ENCODE peak calls at places on chromosomes 16 and 17, in ten cellular contexts. R is body of pancreas; Q is CD4-positive, alpha-beta T cell; V is psoas muscle; C is adrenal gland; A is breast epithelium; K is CD4-positive, alpha-beta memory T cell; E is dorsolateral prefrontal cortex; I is thyroid gland; D is IMR-90. J is an unnamed sample.

GRCh38 chr16:48526058-48526957 is 83.7 kb downstream of the N4BP1 start:
- DNase-seq in I (peak; percentile 69), C (no peak), D (no peak), E (no peak), V (no peak), K (no peak), R (peak; percentile 60), A (no peak), Q (no peak), J (peak; percentile 80)

GRCh38 chr17:78394209-78394608 is 15.8 kb downstream of the PGS1 start:
- DNase-seq in I (peak; percentile 79), C (no peak), R (no peak), D (no peak), K (no peak), Q (no peak), E (no peak), A (no peak), V (no peak), J (no peak)

GRCh38 chr16:55408656-55409055 is 70.3 kb upstream of the MMP2 start:
- DNase-seq in K (no peak), D (no peak), R (no peak), I (peak; percentile 20), Q (no peak), V (no peak), C (no peak), E (no peak), A (no peak), J (no peak)

GRCh38 chr17:12328204-12328603 is 307.5 kb downstream of the MAP2K4 start:
- DNase-seq in K (no peak), E (no peak), D (no peak), A (no peak), R (no peak), V (no peak), I (no peak), C (no peak), Q (no peak), J (no peak)

GRCh38 chr17:73635101-73635767 is 9.0 kb downstream of the SDK2 start:
- DNase-seq in V (no peak), A (no peak), I (no peak), R (no peak), C (no peak), Q (no peak), D (no peak), E (no peak), K (no peak), J (no peak)

GRCh38 chr16:85381738-85382592 is 231.2 kb upstream of the GSE1 start:
- DNase-seq in K (no peak), E (peak; percentile 58), V (no peak), D (peak; percentile 53), Q (no peak), A (no peak), R (no peak), C (peak; percentile 47), I (no peak), J (no peak)

GRCh38 chr17:2243953-2244352 is 59.6 kb downstream of the SMG6 start:
- DNase-seq in K (no peak), I (no peak), E (no peak), A (no peak), R (no peak), C (no peak), V (no peak), Q (no peak), D (peak; percentile 51), J (no peak)

GRCh38 chr16:72013389-72013788 is 4.8 kb downstream of the DHODH start:
- DNase-seq in D (peak; percentile 5), K (no peak), A (peak; percentile 82), R (no peak), C (no peak), I (peak; percentile 12), Q (no peak), V (peak; percentile 60), E (no peak), J (no peak)

GRCh38 chr16:65876624-65877023 is 489.9 kb upstream of the CDH5 start:
- DNase-seq in I (no peak), V (no peak), A (no peak), D (peak; percentile 4), C (no peak), E (no peak), R (no peak), Q (no peak), K (no peak), J (no peak)

GRCh38 chr17:51365090-51365489 is 104.7 kb downstream of the UTP18 start:
- DNase-seq in A (no peak), K (no peak), R (no peak), D (no peak), C (no peak), E (no peak), V (no peak), I (no peak), Q (no peak), J (no peak)

GRCh38 chr17:30376621-30377452 is 1.9 kb upstream of the CPD start:
- DNase-seq in D (peak; percentile 87), I (peak; percentile 16), K (no peak), Q (no peak), V (no peak), C (peak; percentile 18), A (no peak), R (peak; percentile 38), E (no peak), J (peak; percentile 34)

GRCh38 chr17:65794572-65794971 is 233.1 kb upstream of the AXIN2 start:
- DNase-seq in A (no peak), K (peak; percentile 18), Q (no peak), V (no peak), C (no peak), R (peak; percentile 11), D (peak; percentile 13), I (peak; percentile 19), E (no peak), J (peak; percentile 39)

GRCh38 chr17:57008958-57009357 is 31.0 kb downstream of the SCPEP1 start:
- DNase-seq in Q (no peak), I (no peak), A (no peak), C (no peak), D (no peak), E (no peak), V (no peak), R (no peak), K (no peak), J (no peak)

GRCh38 chr17:44108440-44109311 is 14.8 kb downstream of the HDAC5 start:
- DNase-seq in D (peak; percentile 98), V (peak; percentile 93), I (peak; percentile 36), K (no peak), C (peak; percentile 99), Q (no peak), E (peak; percentile 48), R (peak; percentile 69), A (peak; percentile 70), J (peak; percentile 64)

GRCh38 chr16:85514601-85515318 is 98.4 kb upstream of the GSE1 start:
- DNase-seq in C (peak; percentile 88), V (peak; percentile 70), A (peak; percentile 65), Q (no peak), K (no peak), I (peak; percentile 78), R (peak; percentile 90), E (peak; percentile 65), D (peak; percentile 92), J (peak; percentile 53)

GRCh38 chr16:66190411-66190810 is 176.1 kb upstream of the CDH5 start:
- DNase-seq in V (no peak), K (no peak), R (no peak), D (no peak), A (no peak), E (no peak), Q (no peak), I (no peak), C (no peak), J (no peak)

GRCh38 chr17:28533091-28533670 is 19.2 kb downstream of the UNC119 start:
- DNase-seq in A (no peak), V (no peak), D (no peak), C (no peak), K (no peak), Q (no peak), I (peak; percentile 43), R (no peak), E (no peak), J (no peak)

GRCh38 chr16:278863-279366 is 1.5 kb upstream of the ARHGDIG start:
- DNase-seq in C (no peak), K (peak; percentile 55), E (peak; percentile 76), V (no peak), Q (no peak), I (peak; percentile 75), D (peak; percentile 17), A (no peak), R (peak; percentile 94), J (no peak)

GRCh38 chr16:21186326-21186691 is 25.1 kb downstream of the ZP2 start:
- DNase-seq in I (no peak), K (no peak), V (no peak), C (no peak), Q (no peak), E (no peak), A (no peak), R (no peak), D (peak; percentile 23), J (no peak)

GRCh38 chr17:48904428-48904827 is 3.8 kb upstream of the UBE2Z start:
- DNase-seq in K (no peak), R (no peak), A (no peak), V (no peak), D (no peak), E (no peak), Q (no peak), I (no peak), C (no peak), J (no peak)

GRCh38 chr17:82287013-82287848 is 13.7 kb upstream of the CSNK1D start:
- DNase-seq in V (no peak), A (no peak), E (no peak), D (no peak), I (no peak), R (no peak), Q (no peak), K (no peak), C (no peak), J (no peak)

GRCh38 chr16:31107465-31107867 is 720 bp upstream of the BCKDK start:
- DNase-seq in D (no peak), A (no peak), V (no peak), R (no peak), C (no peak), Q (no peak), E (no peak), K (no peak), I (no peak), J (no peak)
- H3K27ac ChIP-seq in D (no peak overlapping the region), A (no peak overlapping the region), V (peak overlapping the region; percentile 90), R (no peak overlapping the region), C (no peak overlapping the region), Q (no peak overlapping the region), E (peak overlapping the region; percentile 91), K (no peak overlapping the region), I (no peak overlapping the region), J (no peak overlapping the region)

GRCh38 chr17:3511841-3512511 is 36.2 kb downstream of the ASPA start:
- DNase-seq in K (no peak), C (no peak), R (no peak), V (no peak), I (no peak), Q (no peak), D (no peak), A (no peak), E (no peak), J (no peak)
- H3K27ac ChIP-seq in K (no peak overlapping the region), C (no peak overlapping the region), R (peak overlapping the region; percentile 17), V (peak overlapping the region; percentile 89), I (peak overlapping the region; percentile 70), Q (no peak overlapping the region), D (no peak overlapping the region), A (peak overlapping the region; percentile 73), E (peak overlapping the region; percentile 93), J (no peak overlapping the region)

GRCh38 chr16:18804540-18804939 is 3.2 kb upstream of the ARL6IP1 start:
- DNase-seq in I (no peak), V (no peak), K (no peak), A (no peak), D (no peak), C (no peak), E (no peak), R (no peak), Q (no peak), J (no peak)
- H3K27ac ChIP-seq in I (peak overlapping the region; percentile 68), V (peak overlapping the region; percentile 82), K (no peak overlapping the region), A (no peak overlapping the region), D (peak overlapping the region; percentile 25), C (no peak overlapping the region), E (peak overlapping the region; percentile 47), R (no peak overlapping the region), Q (no peak overlapping the region), J (no peak overlapping the region)

GRCh38 chr17:6075050-6075449 is 4.9 kb downstream of the WSCD1 start:
- DNase-seq in C (no peak), D (no peak), R (no peak), A (no peak), I (no peak), K (no peak), V (no peak), E (no peak), Q (no peak), J (no peak)
- H3K27ac ChIP-seq in C (no peak overlapping the region), D (no peak overlapping the region), R (no peak overlapping the region), A (no peak overlapping the region), I (no peak overlapping the region), K (no peak overlapping the region), V (peak overlapping the region; percentile 68), E (no peak overlapping the region), Q (no peak overlapping the region), J (no peak overlapping the region)

J was measured in colonic mucosa.